ENCODE peak calls at places on chromosomes 12 and 14, in six cellular contexts. One of them, this sample, is unnamed.

GRCh38 chr14:65167072-65167645 is 64.8 kb upstream of the MAX start:
- DNase-seq in A549: no peak
- DNase-seq in HepG2: no peak
- DNase-seq in endothelial cell of umbilical vein: no peak
- DNase-seq in WTC11: no peak
- DNase-seq in K562: peak
- DNase-seq in this sample: no peak

GRCh38 chr12:131513606-131514005 is 197.3 kb upstream of the SFSWAP start:
- DNase-seq in endothelial cell of umbilical vein: no peak
- DNase-seq in A549: no peak
- DNase-seq in HepG2: peak
- DNase-seq in WTC11: no peak
- DNase-seq in K562: no peak
- DNase-seq in this sample: no peak

GRCh38 chr14:24054646-24055045 is 2.8 kb downstream of the CARMIL3 start:
- DNase-seq in WTC11: no peak
- DNase-seq in K562: no peak
- DNase-seq in endothelial cell of umbilical vein: no peak
- DNase-seq in HepG2: no peak
- DNase-seq in A549: no peak
- DNase-seq in this sample: no peak

GRCh38 chr12:10861366-10861765 is 12.1 kb upstream of the PRR4 start:
- DNase-seq in WTC11: no peak
- DNase-seq in A549: no peak
- DNase-seq in K562: no peak
- DNase-seq in endothelial cell of umbilical vein: no peak
- DNase-seq in HepG2: no peak
- DNase-seq in this sample: no peak

GRCh38 chr14:99202516-99202915 is 69.5 kb downstream of the BCL11B start:
- DNase-seq in A549: no peak
- DNase-seq in HepG2: no peak
- DNase-seq in endothelial cell of umbilical vein: no peak
- DNase-seq in WTC11: no peak
- DNase-seq in K562: no peak
- DNase-seq in this sample: no peak

GRCh38 chr12:71014180-71014785 is 93.7 kb upstream of the PTPRR start:
- DNase-seq in HepG2: peak
- DNase-seq in A549: peak
- DNase-seq in endothelial cell of umbilical vein: peak
- DNase-seq in K562: peak
- DNase-seq in WTC11: no peak
- DNase-seq in this sample: no peak

GRCh38 chr12:104475269-104475668 is 18.5 kb downstream of the CHST11 start:
- DNase-seq in WTC11: no peak
- DNase-seq in HepG2: no peak
- DNase-seq in A549: no peak
- DNase-seq in K562: no peak
- DNase-seq in endothelial cell of umbilical vein: no peak
- DNase-seq in this sample: no peak

GRCh38 chr12:96241484-96242256 is 47.5 kb downstream of the ELK3 start:
- DNase-seq in K562: no peak
- DNase-seq in A549: no peak
- DNase-seq in HepG2: no peak
- DNase-seq in endothelial cell of umbilical vein: peak
- DNase-seq in WTC11: no peak
- DNase-seq in this sample: no peak

GRCh38 chr12:105814283-105814682 is 324.5 kb downstream of the NUAK1 start:
- DNase-seq in K562: no peak
- DNase-seq in HepG2: no peak
- DNase-seq in endothelial cell of umbilical vein: no peak
- DNase-seq in WTC11: no peak
- DNase-seq in A549: no peak
- DNase-seq in this sample: no peak

GRCh38 chr12:132858727-132859266 is 28.6 kb downstream of the CHFR start:
- DNase-seq in K562: no peak
- DNase-seq in endothelial cell of umbilical vein: no peak
- DNase-seq in HepG2: no peak
- DNase-seq in WTC11: no peak
- DNase-seq in A549: no peak
- DNase-seq in this sample: no peak

GRCh38 chr14:90455100-90455571 is 58.3 kb downstream of the CALM1 start:
- DNase-seq in A549: no peak
- DNase-seq in HepG2: no peak
- DNase-seq in endothelial cell of umbilical vein: no peak
- DNase-seq in WTC11: no peak
- DNase-seq in K562: no peak
- DNase-seq in this sample: no peak

GRCh38 chr14:54420478-54421116 is 20.6 kb downstream of the CNIH1 start:
- DNase-seq in A549: peak
- DNase-seq in K562: peak
- DNase-seq in WTC11: peak
- DNase-seq in HepG2: peak
- DNase-seq in endothelial cell of umbilical vein: peak
- DNase-seq in this sample: peak

GRCh38 chr12:84596276-84596675 is 316.3 kb downstream of the SLC6A15 start:
- DNase-seq in K562: no peak
- DNase-seq in A549: no peak
- DNase-seq in WTC11: no peak
- DNase-seq in endothelial cell of umbilical vein: no peak
- DNase-seq in HepG2: no peak
- DNase-seq in this sample: no peak

GRCh38 chr12:97426485-97427116 is 36.0 kb upstream of the RMST start:
- DNase-seq in K562: no peak
- DNase-seq in A549: no peak
- DNase-seq in WTC11: no peak
- DNase-seq in endothelial cell of umbilical vein: no peak
- DNase-seq in HepG2: no peak
- DNase-seq in this sample: no peak

GRCh38 chr12:49138587-49138986 is 7.4 kb upstream of the TUBA1B start:
- DNase-seq in endothelial cell of umbilical vein: no peak
- DNase-seq in K562: peak
- DNase-seq in A549: no peak
- DNase-seq in WTC11: no peak
- DNase-seq in HepG2: no peak
- DNase-seq in this sample: no peak

GRCh38 chr12:12505544-12506501 is 56.8 kb downstream of the DUSP16 start:
- DNase-seq in K562: peak
- DNase-seq in WTC11: no peak
- DNase-seq in endothelial cell of umbilical vein: peak
- DNase-seq in A549: no peak
- DNase-seq in HepG2: peak
- DNase-seq in this sample: peak

GRCh38 chr12:8771072-8771471 is 51.3 kb upstream of the A2ML1 start:
- DNase-seq in HepG2: no peak
- DNase-seq in A549: no peak
- DNase-seq in endothelial cell of umbilical vein: no peak
- DNase-seq in K562: no peak
- DNase-seq in WTC11: no peak
- DNase-seq in this sample: no peak

GRCh38 chr14:104866451-104867370 is 1.6 kb downstream of the CEP170B start:
- DNase-seq in K562: no peak
- DNase-seq in endothelial cell of umbilical vein: no peak
- DNase-seq in A549: no peak
- DNase-seq in HepG2: no peak
- DNase-seq in WTC11: no peak
- DNase-seq in this sample: no peak

GRCh38 chr12:13094349-13094748 is 9.1 kb downstream of the GSG1 start:
- DNase-seq in WTC11: no peak
- DNase-seq in K562: no peak
- DNase-seq in A549: no peak
- DNase-seq in endothelial cell of umbilical vein: peak
- DNase-seq in HepG2: no peak
- DNase-seq in this sample: no peak

GRCh38 chr14:93015039-93015438 is 92.1 kb downstream of the CHGA start:
- DNase-seq in WTC11: no peak
- DNase-seq in endothelial cell of umbilical vein: no peak
- DNase-seq in A549: no peak
- DNase-seq in HepG2: no peak
- DNase-seq in K562: no peak
- DNase-seq in this sample: no peak

GRCh38 chr14:100152091-100152490 is 7.4 kb downstream of the DEGS2 start:
- DNase-seq in HepG2: no peak
- DNase-seq in K562: no peak
- DNase-seq in WTC11: no peak
- DNase-seq in A549: no peak
- DNase-seq in endothelial cell of umbilical vein: no peak
- DNase-seq in this sample: no peak

GRCh38 chr14:20247651-20248246 is 8.7 kb downstream of the OR11H4 start:
- DNase-seq in A549: peak
- DNase-seq in HepG2: peak
- DNase-seq in WTC11: no peak
- DNase-seq in endothelial cell of umbilical vein: no peak
- DNase-seq in K562: peak
- DNase-seq in this sample: no peak

GRCh38 chr12:46268349-46268616 is 560 bp downstream of the SLC38A1 start:
- DNase-seq in endothelial cell of umbilical vein: no peak
- DNase-seq in HepG2: no peak
- DNase-seq in A549: no peak
- DNase-seq in K562: no peak
- DNase-seq in WTC11: no peak
- DNase-seq in this sample: no peak

GRCh38 chr14:51206462-51206861 is 33.6 kb upstream of the TMX1 start:
- DNase-seq in WTC11: no peak
- DNase-seq in endothelial cell of umbilical vein: no peak
- DNase-seq in HepG2: no peak
- DNase-seq in K562: no peak
- DNase-seq in A549: no peak
- DNase-seq in this sample: no peak

GRCh38 chr14:51211149-51211548 is 28.9 kb upstream of the TMX1 start:
- DNase-seq in WTC11: no peak
- DNase-seq in K562: no peak
- DNase-seq in A549: no peak
- DNase-seq in endothelial cell of umbilical vein: no peak
- DNase-seq in HepG2: no peak
- DNase-seq in this sample: no peak

GRCh38 chr14:51209457-51209856 is 30.6 kb upstream of the TMX1 start:
- DNase-seq in endothelial cell of umbilical vein: no peak
- DNase-seq in HepG2: no peak
- DNase-seq in WTC11: no peak
- DNase-seq in K562: no peak
- DNase-seq in A549: no peak
- DNase-seq in this sample: no peak

GRCh38 chr14:51210594-51210993 is 29.5 kb upstream of the TMX1 start:
- DNase-seq in HepG2: no peak
- DNase-seq in A549: no peak
- DNase-seq in K562: no peak
- DNase-seq in WTC11: no peak
- DNase-seq in endothelial cell of umbilical vein: no peak
- DNase-seq in this sample: no peak

GRCh38 chr14:51208982-51209381 is 31.1 kb upstream of the TMX1 start:
- DNase-seq in A549: no peak
- DNase-seq in K562: no peak
- DNase-seq in WTC11: no peak
- DNase-seq in HepG2: no peak
- DNase-seq in endothelial cell of umbilical vein: no peak
- DNase-seq in this sample: no peak
- TF ChIP-seq JUN in A549: no peak
- TF ChIP-seq JUN in K562: no peak
- TF ChIP-seq JUN in WTC11: no peak
- TF ChIP-seq JUN in HepG2: no peak
- TF ChIP-seq JUN in endothelial cell of umbilical vein: no peak
- TF ChIP-seq JUN in this sample: no peak

DNA sequence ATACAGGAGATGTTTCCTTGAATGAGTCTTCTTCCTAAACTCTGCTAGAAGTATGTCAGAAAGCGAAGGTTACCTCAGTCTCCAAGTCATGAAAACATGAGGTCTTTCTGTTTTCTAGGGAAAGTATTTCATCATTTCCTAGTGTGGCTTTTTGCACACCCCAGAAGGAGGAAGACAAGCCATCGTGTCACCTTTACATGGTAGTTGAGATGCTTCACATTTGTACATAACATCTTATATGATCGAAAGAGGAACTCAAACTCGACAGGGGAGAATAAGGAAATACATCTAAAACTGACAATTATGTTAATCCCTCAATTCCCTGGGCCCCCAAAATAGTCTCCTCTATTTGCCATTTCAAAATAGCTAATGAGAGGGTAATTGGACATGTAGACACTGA is 214.1 kb upstream of the PLEKHG7 start:
- DNase-seq in HepG2: no peak
- DNase-seq in K562: no peak
- DNase-seq in WTC11: no peak
- DNase-seq in endothelial cell of umbilical vein: no peak
- DNase-seq in A549: no peak
- DNase-seq in this sample: no peak
- TF ChIP-seq JUN in HepG2: no peak
- TF ChIP-seq JUN in K562: no peak
- TF ChIP-seq JUN in WTC11: no peak
- TF ChIP-seq JUN in endothelial cell of umbilical vein: no peak
- TF ChIP-seq JUN in A549: no peak
- TF ChIP-seq JUN in this sample: no peak

DNA sequence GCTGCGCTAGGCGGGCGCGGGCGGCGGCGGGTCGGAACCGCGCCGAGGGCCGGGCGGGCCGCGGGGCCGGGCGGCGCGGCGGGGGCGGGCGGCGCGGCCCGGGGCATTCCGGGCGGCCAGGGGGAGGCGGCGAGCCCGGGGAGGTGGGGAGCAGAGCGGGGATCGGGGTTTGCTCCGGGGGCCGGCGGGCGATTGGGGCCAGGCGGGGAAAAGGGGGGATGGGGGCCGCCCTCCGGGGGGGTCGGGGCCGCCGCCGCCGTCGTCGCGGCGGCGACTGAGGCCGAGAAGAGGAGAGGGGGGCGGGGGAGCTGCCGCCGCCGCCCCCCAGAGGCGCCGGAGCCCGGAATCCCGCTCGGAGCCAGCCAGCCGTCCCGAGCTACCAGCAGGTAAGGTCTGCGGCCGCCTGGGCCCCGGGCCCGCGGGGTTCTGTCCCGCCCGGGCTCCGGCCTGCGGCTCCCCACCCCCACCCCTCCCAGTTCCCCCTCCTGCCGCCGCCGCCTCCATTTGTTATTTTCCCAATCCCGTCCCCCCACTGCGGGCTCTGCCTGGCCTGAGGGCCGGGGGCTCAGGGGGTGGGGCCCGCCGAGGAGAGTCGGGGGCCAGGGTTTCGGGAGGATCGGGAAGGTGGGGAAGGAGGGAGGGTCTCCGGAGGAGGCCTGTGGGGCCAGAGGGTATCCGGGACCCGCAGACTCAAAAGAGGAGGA is 392 bp downstream of the ATN1 start:
- DNase-seq in WTC11: no peak
- DNase-seq in HepG2: no peak
- DNase-seq in A549: no peak
- DNase-seq in endothelial cell of umbilical vein: no peak
- DNase-seq in K562: no peak
- DNase-seq in this sample: no peak
- TF ChIP-seq JUN in WTC11: no peak
- TF ChIP-seq JUN in HepG2: no peak
- TF ChIP-seq JUN in A549: peak
- TF ChIP-seq JUN in endothelial cell of umbilical vein: no peak
- TF ChIP-seq JUN in K562: no peak
- TF ChIP-seq JUN in this sample: no peak

GRCh38 chr12:116426391-116427136 is 132.6 kb upstream of the MAP1LC3B2 start:
- DNase-seq in WTC11: peak
- DNase-seq in HepG2: no peak
- DNase-seq in A549: peak
- DNase-seq in endothelial cell of umbilical vein: peak
- DNase-seq in K562: peak
- DNase-seq in this sample: peak
- TF ChIP-seq JUN in WTC11: no peak
- TF ChIP-seq JUN in HepG2: no peak
- TF ChIP-seq JUN in A549: peak
- TF ChIP-seq JUN in endothelial cell of umbilical vein: no peak
- TF ChIP-seq JUN in K562: peak
- TF ChIP-seq JUN in this sample: peak

GRCh38 chr14:76955575-76956252 is 72.8 kb downstream of the IRF2BPL start:
- DNase-seq in HepG2: peak
- DNase-seq in K562: peak
- DNase-seq in WTC11: no peak
- DNase-seq in endothelial cell of umbilical vein: no peak
- DNase-seq in A549: no peak
- DNase-seq in this sample: no peak
- TF ChIP-seq JUN in HepG2: peak
- TF ChIP-seq JUN in K562: no peak
- TF ChIP-seq JUN in WTC11: no peak
- TF ChIP-seq JUN in endothelial cell of umbilical vein: peak
- TF ChIP-seq JUN in A549: no peak
- TF ChIP-seq JUN in this sample: no peak